ENCODE peak calls at places on chromosomes 2 and 18, in five cellular contexts. N is HepG2, O is upper lobe of left lung, C is K562, S is GM12878. W is an unnamed sample. For H3K4me1, the result is how much of the 10 kb centered on the place peaks cover.

GRCh38 chr18:42086288-42086687 is 131.3 kb downstream of the PIK3C3 start:
- ATAC-seq in N (no peak), S (no peak), C (no peak), O (no peak), W (no peak)

GRCh38 chr2:10880586-10881321 is 31.0 kb upstream of the KCNF1 start:
- ATAC-seq in O (no peak), S (no peak), C (peak), N (no peak), W (no peak)

GRCh38 chr2:189129971-189130370 is 49.6 kb downstream of the COL5A2 start:
- ATAC-seq in N (no peak), O (no peak), S (no peak), C (no peak), W (no peak)

GRCh38 chr2:70340921-70341765 is 39.3 kb upstream of the FAM136A start:
- ATAC-seq in N (peak), S (peak), O (peak), C (peak), W (no peak)

GRCh38 chr2:33406622-33407021 is 69.8 kb upstream of the RASGRP3 start:
- ATAC-seq in N (no peak), S (no peak), C (no peak), O (no peak), W (no peak)

GRCh38 chr2:9247786-9248185 is 41.2 kb downstream of the ASAP2 start:
- ATAC-seq in S (no peak), N (peak), O (no peak), C (no peak), W (no peak)

GRCh38 chr2:62801814-62802524 is 96.5 kb downstream of the EHBP1 start:
- ATAC-seq in N (peak), C (peak), O (no peak), S (peak), W (no peak)

GRCh38 chr2:30631051-30631671 is 176.1 kb downstream of the CAPN13 start:
- ATAC-seq in S (peak), N (no peak), O (no peak), C (no peak), W (no peak)

GRCh38 chr2:194319222-194319992 is 1337.6 kb upstream of the SLC39A10 start:
- ATAC-seq in O (no peak), N (peak), S (peak), C (no peak), W (no peak)

GRCh38 chr2:173898996-173899395 is 66.2 kb downstream of the SP3 start:
- ATAC-seq in N (no peak), C (no peak), O (no peak), S (peak), W (no peak)

GRCh38 chr2:28662468-28663095 is 89.0 kb upstream of the PPP1CB start:
- ATAC-seq in N (no peak), O (peak), S (no peak), C (no peak), W (no peak)

GRCh38 chr2:175576270-175576669 is 394.8 kb upstream of the ATP5MC3 start:
- ATAC-seq in O (no peak), C (no peak), N (peak), S (no peak), W (no peak)

GRCh38 chr2:113709022-113709421 is 47.4 kb downstream of the SLC35F5 start:
- ATAC-seq in O (no peak), C (no peak), N (no peak), S (no peak), W (no peak)

GRCh38 chr2:120204022-120204405 is 19.2 kb downstream of the TMEM185B start:
- ATAC-seq in C (peak), N (peak), S (peak), O (no peak), W (no peak)

GRCh38 chr2:94861308-94862152 is 9.7 kb upstream of the TEKT4 start:
- ATAC-seq in O (no peak), N (no peak), C (no peak), S (no peak), W (no peak)
- TF ChIP-seq POLR2AphosphoS5 in O (no peak), N (no peak), C (no peak), S (no peak), W (no peak)

DNA sequence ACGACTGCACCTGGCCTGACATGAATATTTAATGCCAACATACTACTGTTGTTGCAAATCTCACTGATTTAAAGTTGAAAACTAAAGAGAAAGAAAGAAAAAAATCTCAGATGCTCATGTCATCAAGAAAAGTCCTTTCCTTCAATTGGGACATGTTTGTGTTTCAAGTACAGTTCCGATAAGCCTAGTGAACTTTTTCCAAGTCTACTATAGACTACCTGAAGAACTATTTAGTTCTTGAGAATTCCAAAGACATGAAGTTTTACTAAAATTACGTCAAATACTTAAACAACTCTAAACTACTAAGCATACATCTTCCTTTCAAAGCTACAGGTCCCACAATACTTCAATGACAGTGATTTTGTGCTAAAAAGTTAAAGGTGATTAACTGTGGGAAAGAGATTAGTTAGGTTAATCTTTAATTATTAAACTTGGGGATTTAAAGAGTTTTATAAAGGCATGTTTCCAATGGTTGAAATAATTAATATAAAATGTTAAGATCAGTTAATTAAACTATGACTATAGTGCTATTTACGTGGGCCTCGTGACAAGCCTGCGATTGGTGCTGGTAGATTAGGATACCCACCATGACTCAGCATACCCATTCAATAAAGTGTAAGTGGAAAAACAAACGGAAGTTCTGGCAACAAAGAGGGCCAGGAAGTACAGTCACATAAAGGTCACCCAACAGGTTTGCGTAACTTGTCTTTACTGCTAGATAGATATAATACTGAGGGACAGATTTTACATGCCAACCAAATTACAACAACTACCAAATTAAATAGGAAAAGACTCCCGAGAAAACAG is 55.5 kb downstream of the SEPTIN10 start:
- ATAC-seq in C (no peak), S (no peak), O (peak), N (peak), W (peak)
- H3K4me1 ChIP-seq in C (under half), S (under half), O (under half), N (under half), W (under half)

GRCh38 chr2:216572582-216573578 is 60.3 kb upstream of the IGFBP2 start:
- ATAC-seq in O (peak), N (peak), C (no peak), S (no peak), W (peak)
- TF ChIP-seq EP300 in O (no peak), N (peak), C (no peak), S (no peak), W (no peak)

GRCh38 chr18:74197705-74198341 is 49.5 kb downstream of the TIMM21 start:
- ATAC-seq in N (peak), O (peak), C (no peak), S (no peak), W (no peak)
- TF ChIP-seq POLR2AphosphoS5 in N (no peak), O (peak), C (no peak), S (no peak), W (no peak)